ENCODE peak calls at places on chromosome 10, in ten cellular contexts. K is epithelial cell of esophagus; N is SJCRH30; A is NCI-H1092 treated with DMSO at 0.1 percent for 48 hours; D is SK-MEL-5; Y is upper lobe of right lung; V is MV-4-11; M is stimulated activated CD4-positive, alpha-beta T cell treated with anti-CD3 and anti-CD28 coated beads, Interleukin-1b, Interleukin-23, amount 100 ng/mL, for 48 hours; Q is caudate nucleus; R is GM04503. J is an unnamed sample.
A peak's percentile ranks its signal among the peaks of the same experiment; 100 is the strongest.

GRCh38 chr10:98267894-98268693 is at the start of gene LOXL4:
- DNase-seq in Q (no peak), V (no peak), K (no peak), N (peak; percentile 48), A (peak; percentile 23), R (no peak), Y (no peak), M (no peak), D (no peak), J (no peak)

GRCh38 chr10:16915308-16915707 is 98.1 kb upstream of the RSU1 start:
- DNase-seq in N (peak; percentile 15), Y (no peak), R (no peak), M (no peak), A (no peak), K (no peak), D (no peak), V (peak; percentile 57), Q (no peak), J (no peak)

GRCh38 chr10:50260791-50261281 is 9.5 kb upstream of the ASAH2 start:
- DNase-seq in Q (no peak), Y (no peak), N (no peak), M (peak; percentile 6), R (no peak), V (peak; percentile 89), A (no peak), D (no peak), K (peak; percentile 52), J (no peak)

GRCh38 chr10:30431435-30431911 is 2.5 kb upstream of the MAP3K8 start:
- DNase-seq in Q (no peak), V (peak; percentile 68), Y (no peak), A (no peak), M (no peak), R (no peak), D (no peak), K (peak; percentile 85), N (peak; percentile 26), J (no peak)

GRCh38 chr10:126088144-126088543 is 191.8 kb downstream of the FANK1 start:
- DNase-seq in R (no peak), Y (no peak), D (no peak), M (no peak), Q (no peak), K (no peak), V (no peak), N (peak; percentile 64), A (peak; percentile 7), J (no peak)

GRCh38 chr10:44966816-44967509 is 7.4 kb downstream of the RASSF4 start:
- DNase-seq in M (no peak), R (no peak), A (no peak), V (no peak), N (no peak), Q (no peak), Y (no peak), D (peak; percentile 9), K (no peak), J (no peak)

GRCh38 chr10:119517235-119518141 is 25.0 kb downstream of the RGS10 start:
- DNase-seq in Q (peak; percentile 16), V (peak; percentile 84), A (no peak), M (peak; percentile 78), D (no peak), K (peak; percentile 16), N (peak; percentile 33), R (no peak), Y (no peak), J (no peak)

GRCh38 chr10:69434169-69434568 is 17.1 kb upstream of the TSPAN15 start:
- DNase-seq in K (no peak), N (no peak), A (no peak), Y (no peak), M (no peak), D (no peak), Q (no peak), R (no peak), V (peak; percentile 53), J (no peak)

GRCh38 chr10:132536241-132536963 is 1.2 kb upstream of the INPP5A start:
- DNase-seq in Q (no peak), D (no peak), V (no peak), A (no peak), K (no peak), N (peak; percentile 11), R (no peak), Y (peak; percentile 64), M (no peak), J (no peak)

GRCh38 chr10:78339251-78339650 is 305.6 kb downstream of the RPS24 start:
- DNase-seq in R (no peak), V (no peak), K (no peak), D (no peak), A (no peak), M (no peak), N (no peak), Q (no peak), Y (no peak), J (no peak)

GRCh38 chr10:117653170-117653515 is 110.6 kb downstream of the EMX2 start:
- DNase-seq in A (no peak), M (peak; percentile 53), Y (no peak), R (peak; percentile 93), Q (peak; percentile 26), K (peak; percentile 96), N (peak; percentile 8), V (peak; percentile 84), D (no peak), J (no peak)

GRCh38 chr10:104273291-104273690 is 4.3 kb downstream of the GSTO2 start:
- DNase-seq in D (no peak), Q (no peak), V (no peak), N (no peak), R (no peak), A (no peak), M (no peak), K (peak; percentile 6), Y (no peak), J (no peak)

GRCh38 chr10:76492026-76492425 is 1060.6 kb downstream of the LRMDA start:
- DNase-seq in K (peak; percentile 96), A (no peak), Y (no peak), N (peak; percentile 5), M (no peak), D (no peak), V (no peak), R (peak; percentile 54), Q (no peak), J (no peak)

GRCh38 chr10:23525406-23525805 is 86.5 kb downstream of the OTUD1 start:
- DNase-seq in A (peak; percentile 6), M (no peak), V (peak; percentile 46), K (peak; percentile 67), R (no peak), N (peak; percentile 66), D (peak; percentile 60), Y (no peak), Q (no peak), J (no peak)

GRCh38 chr10:30454744-30455498 is 20.9 kb downstream of the MAP3K8 start:
- DNase-seq in D (no peak), A (no peak), N (no peak), Y (no peak), K (peak; percentile 53), V (no peak), M (no peak), Q (no peak), R (peak; percentile 95), J (no peak)

GRCh38 chr10:16644146-16644545 is 122.5 kb upstream of the C1QL3 start:
- DNase-seq in K (peak; percentile 91), M (no peak), D (no peak), V (peak; percentile 43), N (no peak), R (no peak), A (no peak), Y (no peak), Q (no peak), J (no peak)

GRCh38 chr10:77661100-77661499 is 23.5 kb upstream of the KCNMA1 start:
- DNase-seq in Q (no peak), A (no peak), M (no peak), Y (no peak), D (peak; percentile 38), V (no peak), K (no peak), R (no peak), N (no peak), J (no peak)

GRCh38 chr10:97683556-97684357 is 3.3 kb downstream of the AVPI1 start:
- DNase-seq in V (peak; percentile 80), M (no peak), Q (no peak), K (peak; percentile 61), A (no peak), Y (no peak), N (peak; percentile 86), D (no peak), R (no peak), J (no peak)

J was measured in occipital lobe.